ENCODE peak calls at places on chromosome 2, in four cellular contexts. One of them, this sample, is unnamed.
A peak's percentile ranks its signal among the peaks of the same experiment; 100 is the strongest.

GRCh38 chr2:150639383-150639782 is 151.9 kb upstream of the RND3 start:
- DNase-seq in GDM1: no peak
- DNase-seq in coronary artery: no peak
- DNase-seq in activated gamma-delta T cell treated with Interleukin-2 at 50 U/mL for 16 hours: no peak
- DNase-seq in this sample: no peak

GRCh38 chr2:127829845-127830246 is 18.9 kb upstream of the WDR33 start:
- DNase-seq in GDM1: no peak
- DNase-seq in coronary artery: no peak
- DNase-seq in activated gamma-delta T cell treated with Interleukin-2 at 50 U/mL for 16 hours: peak; percentile 57
- DNase-seq in this sample: no peak

GRCh38 chr2:139055165-139055564 is 275.0 kb upstream of the NXPH2 start:
- DNase-seq in GDM1: no peak
- DNase-seq in coronary artery: no peak
- DNase-seq in activated gamma-delta T cell treated with Interleukin-2 at 50 U/mL for 16 hours: no peak
- DNase-seq in this sample: no peak

GRCh38 chr2:208047840-208048239 is 22.5 kb upstream of the PLEKHM3 start:
- DNase-seq in GDM1: no peak
- DNase-seq in coronary artery: no peak
- DNase-seq in activated gamma-delta T cell treated with Interleukin-2 at 50 U/mL for 16 hours: no peak
- DNase-seq in this sample: no peak

GRCh38 chr2:8023241-8023640 is 658.6 kb upstream of the ID2 start:
- DNase-seq in GDM1: peak; percentile 68
- DNase-seq in coronary artery: no peak
- DNase-seq in activated gamma-delta T cell treated with Interleukin-2 at 50 U/mL for 16 hours: no peak
- DNase-seq in this sample: no peak

GRCh38 chr2:16330571-16331351 is 334.9 kb downstream of the CYRIA start:
- DNase-seq in GDM1: no peak
- DNase-seq in coronary artery: no peak
- DNase-seq in activated gamma-delta T cell treated with Interleukin-2 at 50 U/mL for 16 hours: no peak
- DNase-seq in this sample: no peak

GRCh38 chr2:241950878-241951331 is 81.4 kb downstream of the RTP5 start:
- DNase-seq in GDM1: peak; percentile 17
- DNase-seq in coronary artery: no peak
- DNase-seq in activated gamma-delta T cell treated with Interleukin-2 at 50 U/mL for 16 hours: peak; percentile 56
- DNase-seq in this sample: no peak

GRCh38 chr2:121907905-121908304 is 152.5 kb downstream of the TSN start:
- DNase-seq in GDM1: no peak
- DNase-seq in coronary artery: no peak
- DNase-seq in activated gamma-delta T cell treated with Interleukin-2 at 50 U/mL for 16 hours: no peak
- DNase-seq in this sample: no peak